ENCODE peak calls at places on chromosome 3, in six cellular contexts. L is progenitor cell of endocrine pancreas, Z is B cell, U is heart left ventricle, P is uterus, C is mucosa of descending colon. T is an unnamed sample.

GRCh38 chr3:177615015-177615414 is 417.7 kb upstream of the TBL1XR1 start:
- DNase-seq in L (no peak), Z (no peak), U (peak), P (peak), C (peak), T (peak)

GRCh38 chr3:29203846-29204245 is 77.0 kb upstream of the RBMS3 start:
- DNase-seq in L (no peak), Z (no peak), U (no peak), P (no peak), C (no peak), T (no peak)

GRCh38 chr3:14156201-14156600 is 22.2 kb downstream of the XPC start:
- DNase-seq in L (no peak), Z (no peak), U (no peak), P (no peak), C (no peak), T (no peak)

GRCh38 chr3:9101286-9101685 is 138.0 kb upstream of the RAD18 start:
- DNase-seq in L (no peak), Z (no peak), U (no peak), P (no peak), C (no peak), T (no peak)

GRCh38 chr3:56323986-56324420 is 144.3 kb downstream of the ERC2 start:
- DNase-seq in L (no peak), Z (no peak), U (no peak), P (no peak), C (no peak), T (no peak)

GRCh38 chr3:44981751-44982150 is 5.7 kb downstream of the EXOSC7 start:
- DNase-seq in L (no peak), Z (no peak), U (no peak), P (no peak), C (no peak), T (no peak)

GRCh38 chr3:42680256-42680655 is 5.1 kb upstream of the KLHL40 start:
- DNase-seq in L (no peak), Z (no peak), U (no peak), P (no peak), C (no peak), T (no peak)

GRCh38 chr3:123650101-123650500 is 65.2 kb upstream of the HACD2 start:
- DNase-seq in L (no peak), Z (no peak), U (no peak), P (no peak), C (no peak), T (no peak)

GRCh38 chr3:148604270-148605085 is 93.2 kb upstream of the AGTR1 start:
- DNase-seq in L (no peak), Z (no peak), U (no peak), P (no peak), C (peak), T (no peak)

GRCh38 chr3:32082727-32083126 is 23.7 kb upstream of the GPD1L start:
- DNase-seq in L (no peak), Z (no peak), U (no peak), P (no peak), C (no peak), T (no peak)

GRCh38 chr3:8888296-8888915 is 74.9 kb downstream of the RAD18 start:
- DNase-seq in L (no peak), Z (no peak), U (no peak), P (no peak), C (no peak), T (no peak)

GRCh38 chr3:128416578-128417150 is 50.0 kb downstream of the DNAJB8 start:
- DNase-seq in L (no peak), Z (no peak), U (no peak), P (no peak), C (no peak), T (no peak)

GRCh38 chr3:188465311-188465710 is 311.4 kb downstream of the LPP start:
- DNase-seq in L (no peak), Z (no peak), U (no peak), P (no peak), C (no peak), T (no peak)

GRCh38 chr3:78201066-78201465 is 1161.2 kb downstream of the ROBO2 start:
- DNase-seq in L (no peak), Z (no peak), U (no peak), P (no peak), C (no peak), T (no peak)

GRCh38 chr3:78204977-78205376 is 1165.1 kb downstream of the ROBO2 start:
- DNase-seq in L (no peak), Z (no peak), U (peak), P (no peak), C (no peak), T (no peak)
- TF ChIP-seq CTCF in L (no peak), Z (no peak), U (peak), P (no peak), C (no peak), T (no peak)

DNA sequence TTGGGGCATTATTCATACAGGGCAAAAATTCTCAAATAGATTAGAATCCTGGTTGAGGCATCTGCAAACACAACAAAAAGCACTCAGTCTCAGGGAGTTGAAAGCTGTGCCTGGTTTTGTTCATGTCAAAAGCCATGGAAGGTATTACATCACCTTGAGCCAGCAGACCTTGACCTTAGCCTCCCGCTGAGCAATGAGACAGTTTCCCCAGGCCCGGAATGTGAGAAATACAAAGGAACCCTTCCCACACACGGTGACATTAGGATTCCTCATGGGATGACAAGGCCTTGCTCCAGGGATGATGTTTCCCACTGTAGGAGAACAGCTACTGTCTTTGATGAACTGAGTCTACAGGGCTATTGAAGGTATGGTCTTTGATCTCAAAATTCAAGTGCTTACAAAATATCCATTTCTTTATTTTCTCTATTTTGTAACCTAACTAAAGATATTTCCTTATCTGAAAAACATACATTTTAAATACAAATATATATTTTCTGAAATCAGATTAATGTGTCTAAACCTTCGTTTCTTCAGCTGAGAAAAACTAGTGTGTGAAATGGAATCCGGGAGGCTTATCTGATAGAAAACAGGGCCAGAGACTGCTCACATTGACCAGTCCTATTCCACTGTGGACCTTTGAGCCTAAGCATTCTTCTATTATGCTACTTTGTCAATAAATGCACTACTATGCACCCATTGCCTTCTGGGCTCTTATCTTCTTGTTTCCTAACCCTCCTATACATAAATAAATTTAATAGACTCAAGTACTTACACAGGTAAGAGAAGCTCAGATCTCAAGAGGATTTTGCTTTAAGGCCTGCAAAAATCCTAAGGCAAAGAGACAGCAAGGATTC is 298.2 kb downstream of the KBTBD8 start:
- DNase-seq in L (no peak), Z (no peak), U (no peak), P (no peak), C (no peak), T (no peak)
- TF ChIP-seq CTCF in L (no peak), Z (no peak), U (no peak), P (no peak), C (no peak), T (no peak)

DNA sequence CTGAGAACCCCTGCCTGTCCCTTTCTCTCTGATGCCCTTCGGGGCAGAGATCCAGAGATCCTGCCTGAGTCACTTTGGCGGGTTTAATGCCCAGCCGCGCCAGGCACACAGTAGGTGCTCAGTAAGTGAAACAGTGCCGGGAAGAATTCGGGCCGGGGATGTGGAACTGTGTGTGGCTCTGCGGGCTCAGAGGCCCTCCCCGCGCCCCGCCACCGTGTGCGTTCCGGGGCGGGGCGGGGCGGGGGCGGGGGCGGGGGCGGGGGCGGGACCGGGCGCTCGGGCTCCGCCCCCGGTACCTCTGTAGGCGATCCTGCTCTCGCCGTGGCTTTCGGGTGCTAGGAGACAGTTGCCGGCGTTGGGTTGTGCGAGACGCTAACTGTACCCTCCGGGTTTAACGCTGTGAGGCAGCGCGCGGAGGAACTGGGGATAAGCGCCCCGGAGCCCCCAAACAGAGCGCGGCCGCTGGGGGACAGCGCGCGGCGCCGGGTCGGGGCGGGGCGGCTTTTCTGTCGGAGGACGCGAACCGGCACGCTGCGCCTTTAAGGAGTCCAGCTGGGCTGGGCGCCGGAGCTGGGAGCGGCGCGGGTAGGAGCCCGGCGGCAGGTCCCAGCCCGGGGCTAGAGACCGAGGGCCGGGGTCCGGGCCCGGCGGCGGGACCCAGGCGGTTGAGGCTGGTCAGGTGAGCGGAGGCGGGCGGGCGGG is at the start of gene ABHD6:
- DNase-seq in L (peak), Z (peak), U (peak), P (peak), C (peak), T (peak)
- TF ChIP-seq CTCF in L (peak), Z (peak), U (no peak), P (peak), C (no peak), T (no peak)

GRCh38 chr3:53643757-53644156 is 149.3 kb downstream of the CACNA1D start:
- DNase-seq in L (no peak), Z (no peak), U (no peak), P (no peak), C (no peak), T (no peak)
- TF ChIP-seq CTCF in L (no peak), Z (no peak), U (no peak), P (no peak), C (no peak), T (no peak)

DNA sequence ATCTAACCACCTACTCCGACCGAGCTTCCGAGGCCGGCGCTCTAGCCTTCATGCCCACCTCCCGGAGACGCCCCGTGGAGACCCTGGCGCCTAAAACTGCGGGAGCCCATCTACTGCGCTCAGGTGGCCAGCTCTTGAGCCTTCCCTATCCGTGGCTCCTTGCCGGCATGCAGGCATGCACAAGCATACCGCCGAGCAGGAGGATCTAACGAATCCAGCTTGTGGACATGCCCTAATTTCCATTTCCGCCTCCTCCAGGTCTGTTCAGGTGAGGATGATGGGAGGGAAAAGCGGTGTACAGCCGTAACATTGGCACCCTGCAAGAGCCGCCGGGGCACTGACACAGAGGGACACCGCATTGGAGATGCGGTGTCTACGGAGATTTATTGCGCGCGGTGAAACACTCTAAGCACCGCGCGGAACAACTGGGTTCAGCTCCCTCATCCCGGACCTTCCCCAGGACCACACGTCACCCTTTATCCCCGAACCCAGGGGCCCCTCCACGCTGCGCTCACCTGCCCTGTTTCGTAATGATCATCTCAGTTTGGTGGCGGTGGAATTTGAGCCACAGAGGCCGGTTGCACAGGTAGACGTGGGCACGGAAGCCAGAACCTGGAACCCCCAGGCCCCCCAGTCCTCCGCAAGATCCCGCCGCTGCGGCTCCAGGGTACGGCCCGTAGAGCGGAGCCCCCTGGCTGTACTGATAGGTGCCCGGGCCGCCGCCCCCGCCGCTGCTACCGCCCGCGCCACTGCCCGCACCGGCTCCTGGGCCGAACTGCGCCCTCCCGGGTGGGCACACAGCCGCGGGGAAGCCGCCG is 1.0 kb downstream of the EOMES start:
- DNase-seq in L (no peak), Z (no peak), U (no peak), P (no peak), C (no peak), T (no peak)
- TF ChIP-seq CTCF in L (no peak), Z (peak), U (no peak), P (no peak), C (no peak), T (no peak)

DNA sequence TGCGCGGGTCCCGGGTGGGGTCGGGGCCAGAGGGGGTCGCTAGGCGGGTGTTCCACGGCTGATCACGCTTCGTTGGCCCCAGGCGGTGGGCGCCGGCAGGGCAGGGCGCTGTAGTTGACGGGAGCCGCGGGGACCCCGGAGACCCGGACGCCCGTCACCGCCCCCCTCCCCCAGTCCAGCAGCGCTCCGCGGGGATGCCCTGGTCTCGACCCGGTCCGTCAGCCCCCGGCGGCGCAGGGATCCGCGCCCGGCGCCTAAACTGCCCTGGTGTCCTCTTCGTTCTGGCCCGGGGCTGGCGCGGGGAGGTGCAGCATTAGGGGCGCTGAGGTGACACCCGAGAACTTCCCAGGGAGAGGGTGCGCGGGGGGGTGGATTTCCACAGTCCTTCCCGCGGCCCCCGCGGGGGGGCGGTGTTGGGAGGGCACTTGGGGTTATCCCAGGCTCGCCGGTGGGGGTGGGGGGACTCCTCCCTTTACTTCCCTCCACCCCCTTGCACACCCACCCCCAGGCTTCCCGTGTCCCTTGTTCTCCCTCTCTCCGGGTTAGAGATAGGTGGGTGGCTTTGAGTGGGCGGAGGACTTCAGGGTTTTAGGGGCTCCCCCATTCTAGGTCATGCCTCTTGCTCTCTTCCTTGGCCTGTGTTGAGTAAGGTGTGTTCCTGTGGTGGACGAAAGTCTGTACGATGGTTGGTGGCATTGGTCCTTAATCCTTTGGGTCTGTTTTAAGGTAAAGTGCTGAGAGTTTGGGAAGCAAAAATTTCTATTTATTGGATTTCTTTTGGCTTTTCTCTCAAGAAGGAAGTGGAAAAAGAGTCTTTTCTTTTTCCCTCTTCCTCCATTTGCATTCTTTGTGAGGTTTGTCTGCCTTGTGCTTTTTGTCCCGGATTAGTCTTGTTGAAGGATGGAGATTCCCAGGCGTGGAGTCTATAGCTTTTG is 672 bp downstream of the SKIL start:
- DNase-seq in L (peak), Z (peak), U (peak), P (peak), C (peak), T (peak)
- TF ChIP-seq CTCF in L (peak), Z (peak), U (peak), P (no peak), C (no peak), T (no peak)

GRCh38 chr3:63450634-63451363 is 172.7 kb downstream of the SYNPR start:
- DNase-seq in L (no peak), Z (no peak), U (no peak), P (no peak), C (no peak), T (no peak)
- TF ChIP-seq CTCF in L (no peak), Z (no peak), U (no peak), P (no peak), C (no peak), T (no peak)

GRCh38 chr3:38131621-38132369 is 5.1 kb downstream of the ACAA1 start:
- DNase-seq in L (no peak), Z (no peak), U (no peak), P (peak), C (peak), T (no peak)
- TF ChIP-seq CTCF in L (peak), Z (peak), U (peak), P (no peak), C (no peak), T (no peak)

GRCh38 chr3:127396473-127396872 is 108.6 kb upstream of the PRR20G start:
- DNase-seq in L (no peak), Z (no peak), U (no peak), P (no peak), C (peak), T (no peak)
- TF ChIP-seq CTCF in L (no peak), Z (no peak), U (no peak), P (no peak), C (no peak), T (no peak)

GRCh38 chr3:143328459-143328858 is 208.9 kb downstream of the CHST2 start:
- DNase-seq in L (no peak), Z (no peak), U (no peak), P (no peak), C (no peak), T (no peak)
- TF ChIP-seq CTCF in L (no peak), Z (no peak), U (no peak), P (no peak), C (no peak), T (no peak)